ENCODE peak calls at places on chromosomes 16 and 17, in six cellular contexts. G, I, N, M, K and V are unnamed samples.

GRCh38 chr16:55494994-55495421 is 13.9 kb upstream of the LPCAT2 start:
- DNase-seq in G (peak), I (peak), N (peak), M (peak), K (peak), V (no peak)

GRCh38 chr16:22787456-22788189 is 26.3 kb upstream of the HS3ST2 start:
- DNase-seq in G (no peak), I (peak), N (peak), M (no peak), K (no peak), V (no peak)

GRCh38 chr16:81261049-81261648 is 22.7 kb downstream of the BCO1 start:
- DNase-seq in G (no peak), I (peak), N (no peak), M (no peak), K (peak), V (no peak)

GRCh38 chr16:389317-389716 is 7.5 kb upstream of the PGAP6 start:
- DNase-seq in G (no peak), I (no peak), N (no peak), M (no peak), K (no peak), V (no peak)

GRCh38 chr17:66533572-66533971 is 231.2 kb downstream of the PRKCA start:
- DNase-seq in G (no peak), I (no peak), N (no peak), M (peak), K (no peak), V (peak)

GRCh38 chr17:72683506-72684404 is 408.7 kb downstream of the SLC39A11 start:
- DNase-seq in G (no peak), I (peak), N (peak), M (peak), K (peak), V (no peak)

GRCh38 chr16:17404903-17405691 is 65.7 kb downstream of the XYLT1 start:
- DNase-seq in G (peak), I (no peak), N (peak), M (peak), K (no peak), V (no peak)

GRCh38 chr16:62715701-62716100 is 679.5 kb upstream of the CDH8 start:
- DNase-seq in G (no peak), I (no peak), N (no peak), M (no peak), K (no peak), V (no peak)

GRCh38 chr16:50455288-50455845 is 86.6 kb upstream of the BRD7 start:
- DNase-seq in G (no peak), I (no peak), N (no peak), M (no peak), K (no peak), V (no peak)

GRCh38 chr17:63519972-63520882 is 2.9 kb upstream of the KCNH6 start:
- DNase-seq in G (no peak), I (no peak), N (no peak), M (no peak), K (peak), V (no peak)

DNA sequence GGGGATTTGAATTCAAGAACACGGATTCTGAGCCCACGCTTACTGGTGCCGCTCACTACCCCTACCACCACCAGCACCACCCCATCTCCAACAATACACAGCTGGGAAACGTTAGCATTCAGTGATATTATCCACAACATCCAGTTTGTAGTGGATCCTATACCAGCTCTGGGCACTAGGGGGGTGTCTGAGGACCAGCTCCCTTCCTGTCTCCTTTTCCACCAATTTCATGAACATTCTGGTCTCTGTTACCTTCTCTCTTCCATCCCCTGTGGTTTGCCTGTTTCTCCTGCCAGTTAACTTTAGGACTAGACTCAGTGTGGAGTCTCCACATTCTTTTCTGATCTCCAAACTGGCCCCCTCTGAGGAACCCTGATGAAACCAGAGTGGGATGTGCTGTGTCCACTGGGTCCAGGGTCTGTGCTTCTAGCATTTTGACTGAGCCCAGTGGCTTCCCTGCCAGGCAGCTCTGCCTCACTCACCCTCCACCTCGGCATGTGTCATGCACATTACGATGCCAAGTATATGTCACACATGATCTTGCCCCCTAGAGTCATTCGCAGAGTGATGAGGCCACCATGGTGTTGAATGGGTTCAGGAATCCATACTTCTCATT is 187.0 kb upstream of the CDH13 start:
- DNase-seq in G (no peak), I (peak), N (no peak), M (no peak), K (no peak), V (no peak)
- TF ChIP-seq CTCF in G (no peak), I (peak), N (peak), M (peak), K (no peak), V (no peak)

GRCh38 chr17:2710075-2710803 is 1.3 kb downstream of the CLUH start:
- DNase-seq in G (no peak), I (no peak), N (no peak), M (no peak), K (no peak), V (no peak)

GRCh38 chr17:2710804-2711607 is 558 bp downstream of the CLUH start:
- DNase-seq in G (no peak), I (peak), N (no peak), M (no peak), K (no peak), V (no peak)

GRCh38 chr17:2713881-2714280 is 2.3 kb upstream of the CLUH start:
- DNase-seq in G (no peak), I (no peak), N (no peak), M (no peak), K (no peak), V (no peak)

GRCh38 chr17:2712300-2713043 is 908 bp upstream of the CLUH start:
- DNase-seq in G (no peak), I (no peak), N (no peak), M (no peak), K (no peak), V (no peak)

GRCh38 chr17:2711608-2712299 is at the start of gene CLUH:
- DNase-seq in G (peak), I (peak), N (peak), M (peak), K (peak), V (peak)
- TF ChIP-seq CTCF in G (peak), I (no peak), N (no peak), M (no peak), K (no peak), V (no peak)

GRCh38 chr16:67668495-67669157 is 2.0 kb downstream of the C16orf86 start:
- DNase-seq in G (no peak), I (no peak), N (no peak), M (no peak), K (no peak), V (no peak)
- TF ChIP-seq CTCF in G (no peak), I (peak), N (peak), M (no peak), K (no peak), V (peak)

GRCh38 chr16:58465817-58466216 is 34.1 kb upstream of the NDRG4 start:
- DNase-seq in G (no peak), I (no peak), N (no peak), M (no peak), K (no peak), V (no peak)

GRCh38 chr16:58466396-58466795 is 33.5 kb upstream of the NDRG4 start:
- DNase-seq in G (no peak), I (no peak), N (no peak), M (no peak), K (no peak), V (no peak)

GRCh38 chr16:58462997-58463891 is 36.7 kb upstream of the NDRG4 start:
- DNase-seq in G (no peak), I (peak), N (no peak), M (no peak), K (no peak), V (peak)

GRCh38 chr16:58464047-58464915 is 35.7 kb upstream of the NDRG4 start:
- DNase-seq in G (no peak), I (peak), N (no peak), M (no peak), K (no peak), V (no peak)

GRCh38 chr16:58464916-58465731 is 34.8 kb upstream of the NDRG4 start:
- DNase-seq in G (no peak), I (peak), N (no peak), M (no peak), K (peak), V (no peak)
- TF ChIP-seq CTCF in G (no peak), I (no peak), N (peak), M (no peak), K (no peak), V (no peak)

GRCh38 chr16:1430759-1431496 is at the start of gene PERCC1:
- DNase-seq in G (no peak), I (no peak), N (no peak), M (no peak), K (no peak), V (no peak)
- TF ChIP-seq CTCF in G (no peak), I (no peak), N (no peak), M (no peak), K (no peak), V (no peak)

GRCh38 chr17:44952946-44953475 is 5.4 kb upstream of the KIF18B start:
- DNase-seq in G (no peak), I (no peak), N (no peak), M (no peak), K (no peak), V (no peak)
- TF ChIP-seq CTCF in G (no peak), I (no peak), N (no peak), M (no peak), K (no peak), V (no peak)

DNA sequence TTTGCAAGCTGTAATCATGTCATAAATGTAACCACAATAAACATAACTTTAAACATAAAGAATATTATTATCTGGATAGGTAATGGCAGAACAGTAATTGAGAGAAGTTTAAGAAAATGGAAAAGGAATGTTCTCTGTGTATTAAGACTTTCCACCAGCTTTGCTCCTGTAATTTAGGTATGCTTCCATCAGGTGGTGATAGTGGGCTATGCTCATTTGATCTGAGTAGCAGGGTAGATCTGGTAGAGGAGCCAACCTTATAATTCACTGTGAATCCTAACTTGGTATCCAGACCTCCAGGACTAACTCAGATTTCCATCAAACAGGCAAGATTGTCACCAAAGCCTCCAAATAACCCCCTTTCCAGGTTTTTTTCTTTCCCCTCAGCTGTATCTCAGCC is 137.9 kb upstream of the ZKSCAN2 start:
- DNase-seq in G (no peak), I (no peak), N (no peak), M (no peak), K (no peak), V (no peak)
- TF ChIP-seq CTCF in G (no peak), I (no peak), N (no peak), M (no peak), K (no peak), V (no peak)

DNA sequence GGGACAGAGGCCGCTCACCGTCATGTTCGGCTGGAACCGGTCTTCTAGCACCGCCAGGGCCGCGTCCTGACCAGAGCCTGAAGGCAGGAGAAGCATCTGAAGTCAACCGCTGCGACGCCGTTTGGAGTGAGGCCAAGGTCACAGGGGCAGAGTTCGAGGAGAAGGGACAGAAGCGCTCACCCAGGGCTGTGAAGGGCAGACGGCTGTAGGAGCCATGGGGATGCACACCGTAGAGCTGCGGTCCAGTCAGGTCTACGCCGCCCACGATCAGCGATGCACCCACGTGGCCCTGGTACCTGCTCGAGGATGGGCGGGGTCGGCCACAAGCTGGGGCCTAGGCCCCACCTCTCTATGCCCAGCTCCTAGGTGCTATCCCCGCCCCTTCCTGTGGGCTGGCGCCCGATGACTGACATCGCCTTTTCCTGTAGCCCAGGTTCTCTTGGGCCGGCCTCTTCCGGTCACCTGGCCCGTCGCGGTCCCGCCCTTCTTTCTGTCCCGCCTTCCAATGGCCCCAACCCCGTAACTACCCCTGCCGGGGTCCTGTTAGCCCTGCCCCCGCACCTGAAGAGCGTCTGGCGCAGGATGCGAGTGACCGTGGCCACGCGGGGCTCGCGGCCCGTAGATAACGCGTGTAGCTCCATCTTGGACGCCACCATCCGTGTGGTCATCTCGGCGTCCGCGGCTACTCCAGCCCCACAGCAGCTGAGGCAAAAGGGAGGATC is 1.1 kb downstream of the PSMB10 start:
- DNase-seq in G (peak), I (peak), N (peak), M (peak), K (peak), V (peak)
- TF ChIP-seq CTCF in G (peak), I (no peak), N (no peak), M (no peak), K (no peak), V (peak)

GRCh38 chr17:31533546-31534155 is 142.2 kb downstream of the RAB11FIP4 start:
- DNase-seq in G (no peak), I (peak), N (peak), M (peak), K (peak), V (no peak)
- TF ChIP-seq CTCF in G (no peak), I (no peak), N (peak), M (peak), K (peak), V (no peak)